ENCODE peak calls at places on chromosome 17, in ten cellular contexts. One of them, this sample, is unnamed.

GRCh38 chr17:78679495-78680395 is 102.3 kb downstream of the CYTH1 start:
- DNase-seq in tibial nerve: no peak
- DNase-seq in IMR-90: no peak
- DNase-seq in lung: no peak
- DNase-seq in HCT116: no peak
- DNase-seq in lower leg skin: no peak
- DNase-seq in fibroblast of pulmonary artery: no peak
- DNase-seq in heart right ventricle: no peak
- DNase-seq in neural progenitor cell: no peak
- DNase-seq in mammary epithelial cell: no peak
- DNase-seq in this sample: no peak

GRCh38 chr17:47719411-47720152 is 13.5 kb upstream of the TBX21 start:
- DNase-seq in tibial nerve: no peak
- DNase-seq in IMR-90: peak; percentile 72
- DNase-seq in lung: no peak
- DNase-seq in HCT116: no peak
- DNase-seq in lower leg skin: no peak
- DNase-seq in fibroblast of pulmonary artery: no peak
- DNase-seq in heart right ventricle: no peak
- DNase-seq in neural progenitor cell: no peak
- DNase-seq in mammary epithelial cell: peak; percentile 63
- DNase-seq in this sample: no peak

GRCh38 chr17:20098314-20098713 is 89.2 kb downstream of the SPECC1 start:
- DNase-seq in tibial nerve: no peak
- DNase-seq in IMR-90: no peak
- DNase-seq in lung: no peak
- DNase-seq in HCT116: no peak
- DNase-seq in lower leg skin: no peak
- DNase-seq in fibroblast of pulmonary artery: no peak
- DNase-seq in heart right ventricle: no peak
- DNase-seq in neural progenitor cell: no peak
- DNase-seq in mammary epithelial cell: no peak
- DNase-seq in this sample: no peak

GRCh38 chr17:21299981-21300600 is 15.6 kb downstream of the MAP2K3 start:
- DNase-seq in tibial nerve: no peak
- DNase-seq in IMR-90: no peak
- DNase-seq in lung: no peak
- DNase-seq in HCT116: no peak
- DNase-seq in lower leg skin: no peak
- DNase-seq in fibroblast of pulmonary artery: no peak
- DNase-seq in heart right ventricle: no peak
- DNase-seq in neural progenitor cell: no peak
- DNase-seq in mammary epithelial cell: no peak
- DNase-seq in this sample: no peak

GRCh38 chr17:7997186-7997585 is 5.2 kb upstream of the GUCY2D start:
- DNase-seq in tibial nerve: no peak
- DNase-seq in IMR-90: peak; percentile 36
- DNase-seq in lung: no peak
- DNase-seq in HCT116: peak; percentile 67
- DNase-seq in lower leg skin: no peak
- DNase-seq in fibroblast of pulmonary artery: peak; percentile 51
- DNase-seq in heart right ventricle: peak; percentile 62
- DNase-seq in neural progenitor cell: peak; percentile 62
- DNase-seq in mammary epithelial cell: peak; percentile 52
- DNase-seq in this sample: no peak

GRCh38 chr17:16191604-16192003 is 23.7 kb downstream of the NCOR1 start:
- DNase-seq in tibial nerve: no peak
- DNase-seq in IMR-90: no peak
- DNase-seq in lung: no peak
- DNase-seq in HCT116: no peak
- DNase-seq in lower leg skin: no peak
- DNase-seq in fibroblast of pulmonary artery: no peak
- DNase-seq in heart right ventricle: no peak
- DNase-seq in neural progenitor cell: no peak
- DNase-seq in mammary epithelial cell: no peak
- DNase-seq in this sample: no peak

GRCh38 chr17:47605006-47605405 is 44.7 kb upstream of the KPNB1 start:
- DNase-seq in tibial nerve: no peak
- DNase-seq in IMR-90: peak; percentile 31
- DNase-seq in lung: no peak
- DNase-seq in HCT116: no peak
- DNase-seq in lower leg skin: no peak
- DNase-seq in fibroblast of pulmonary artery: no peak
- DNase-seq in heart right ventricle: no peak
- DNase-seq in neural progenitor cell: no peak
- DNase-seq in mammary epithelial cell: no peak
- DNase-seq in this sample: no peak

GRCh38 chr17:50564916-50565315 is 4.4 kb downstream of the CACNA1G start:
- DNase-seq in tibial nerve: peak; percentile 50
- DNase-seq in IMR-90: peak; percentile 56
- DNase-seq in lung: no peak
- DNase-seq in HCT116: no peak
- DNase-seq in lower leg skin: peak; percentile 78
- DNase-seq in fibroblast of pulmonary artery: peak; percentile 76
- DNase-seq in heart right ventricle: peak; percentile 61
- DNase-seq in neural progenitor cell: no peak
- DNase-seq in mammary epithelial cell: peak; percentile 23
- DNase-seq in this sample: peak; percentile 92

GRCh38 chr17:78759203-78759968 is 22.7 kb downstream of the CYTH1 start:
- DNase-seq in tibial nerve: no peak
- DNase-seq in IMR-90: peak; percentile 43
- DNase-seq in lung: no peak
- DNase-seq in HCT116: no peak
- DNase-seq in lower leg skin: no peak
- DNase-seq in fibroblast of pulmonary artery: peak; percentile 92
- DNase-seq in heart right ventricle: peak; percentile 72
- DNase-seq in neural progenitor cell: no peak
- DNase-seq in mammary epithelial cell: no peak
- DNase-seq in this sample: no peak

GRCh38 chr17:37432671-37433070 is 26.0 kb downstream of the TADA2A start:
- DNase-seq in tibial nerve: no peak
- DNase-seq in IMR-90: no peak
- DNase-seq in lung: no peak
- DNase-seq in HCT116: no peak
- DNase-seq in lower leg skin: no peak
- DNase-seq in fibroblast of pulmonary artery: no peak
- DNase-seq in heart right ventricle: no peak
- DNase-seq in neural progenitor cell: no peak
- DNase-seq in mammary epithelial cell: no peak
- DNase-seq in this sample: no peak

GRCh38 chr17:37440424-37440823 is 33.7 kb downstream of the TADA2A start:
- DNase-seq in tibial nerve: no peak
- DNase-seq in IMR-90: no peak
- DNase-seq in lung: no peak
- DNase-seq in HCT116: no peak
- DNase-seq in lower leg skin: no peak
- DNase-seq in fibroblast of pulmonary artery: no peak
- DNase-seq in heart right ventricle: no peak
- DNase-seq in neural progenitor cell: no peak
- DNase-seq in mammary epithelial cell: no peak
- DNase-seq in this sample: no peak

DNA sequence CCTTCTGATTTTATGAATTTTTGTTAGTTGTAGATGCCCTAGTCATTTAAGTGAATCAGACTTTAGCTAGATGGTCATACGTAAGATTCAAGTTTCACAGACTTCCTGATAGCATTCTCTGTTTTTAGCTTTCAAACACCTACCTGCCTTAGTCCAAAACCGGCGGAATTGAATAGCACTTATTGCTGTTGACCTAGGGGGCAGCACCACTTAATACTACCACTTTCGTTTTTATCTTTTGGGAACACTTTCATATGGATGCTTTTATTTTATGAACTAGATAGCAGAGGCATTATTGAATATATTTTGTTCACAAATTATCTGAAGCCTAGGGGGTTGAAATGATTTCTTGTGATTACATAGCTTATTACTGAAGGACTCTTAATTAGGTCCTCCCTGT is 31.5 kb downstream of the TADA2A start:
- DNase-seq in tibial nerve: no peak
- DNase-seq in IMR-90: no peak
- DNase-seq in lung: no peak
- DNase-seq in HCT116: no peak
- DNase-seq in lower leg skin: no peak
- DNase-seq in fibroblast of pulmonary artery: no peak
- DNase-seq in heart right ventricle: no peak
- DNase-seq in neural progenitor cell: no peak
- DNase-seq in mammary epithelial cell: no peak
- DNase-seq in this sample: no peak
- TF ChIP-seq CTCF in tibial nerve: no peak
- TF ChIP-seq CTCF in IMR-90: peak; percentile 8
- TF ChIP-seq CTCF in lung: no peak
- TF ChIP-seq CTCF in HCT116: peak; percentile 49
- TF ChIP-seq CTCF in lower leg skin: no peak
- TF ChIP-seq CTCF in fibroblast of pulmonary artery: peak; percentile 18
- TF ChIP-seq CTCF in heart right ventricle: no peak
- TF ChIP-seq CTCF in neural progenitor cell: peak; percentile 48
- TF ChIP-seq CTCF in mammary epithelial cell: peak; percentile 42
- TF ChIP-seq CTCF in this sample: no peak

DNA sequence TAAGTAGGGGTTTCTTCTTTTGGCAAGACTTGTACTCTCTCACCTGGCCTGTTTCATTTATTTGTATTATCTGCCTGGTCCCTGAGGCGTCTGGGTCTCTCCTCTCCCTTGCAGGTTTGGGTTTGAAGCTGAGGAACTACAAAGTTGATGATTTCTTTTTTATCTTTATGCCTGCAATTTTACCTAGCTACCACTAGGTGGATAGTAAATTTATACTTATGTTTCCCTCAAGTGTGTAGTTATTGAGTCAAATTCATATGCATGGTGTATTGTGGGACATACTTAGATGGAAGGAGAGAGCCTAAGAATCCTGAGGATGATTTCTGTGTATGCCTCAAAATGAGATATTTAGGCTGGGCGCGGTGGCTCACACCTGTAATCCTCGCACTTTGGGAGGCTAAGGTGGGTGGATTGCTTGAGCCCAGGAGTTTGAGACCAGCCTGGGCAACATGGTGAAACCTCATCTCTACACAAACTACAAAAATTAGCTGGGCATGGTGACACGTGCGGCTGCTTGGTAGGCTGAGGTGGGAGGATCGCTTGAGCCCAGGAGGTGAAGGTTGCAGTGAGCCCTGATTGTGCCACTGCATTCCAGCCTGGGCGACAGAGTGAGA is 13.6 kb downstream of the TMEM98 start:
- DNase-seq in tibial nerve: no peak
- DNase-seq in IMR-90: no peak
- DNase-seq in lung: no peak
- DNase-seq in HCT116: no peak
- DNase-seq in lower leg skin: no peak
- DNase-seq in fibroblast of pulmonary artery: no peak
- DNase-seq in heart right ventricle: no peak
- DNase-seq in neural progenitor cell: no peak
- DNase-seq in mammary epithelial cell: no peak
- DNase-seq in this sample: no peak
- TF ChIP-seq CTCF in tibial nerve: no peak
- TF ChIP-seq CTCF in IMR-90: peak; percentile 31
- TF ChIP-seq CTCF in lung: no peak
- TF ChIP-seq CTCF in HCT116: peak; percentile 62
- TF ChIP-seq CTCF in lower leg skin: no peak
- TF ChIP-seq CTCF in fibroblast of pulmonary artery: peak; percentile 38
- TF ChIP-seq CTCF in heart right ventricle: no peak
- TF ChIP-seq CTCF in neural progenitor cell: peak; percentile 59
- TF ChIP-seq CTCF in mammary epithelial cell: peak; percentile 31
- TF ChIP-seq CTCF in this sample: no peak

GRCh38 chr17:31528291-31528874 is 136.9 kb downstream of the RAB11FIP4 start:
- DNase-seq in tibial nerve: no peak
- DNase-seq in IMR-90: no peak
- DNase-seq in lung: no peak
- DNase-seq in HCT116: no peak
- DNase-seq in lower leg skin: no peak
- DNase-seq in fibroblast of pulmonary artery: no peak
- DNase-seq in heart right ventricle: no peak
- DNase-seq in neural progenitor cell: no peak
- DNase-seq in mammary epithelial cell: no peak
- DNase-seq in this sample: no peak

GRCh38 chr17:31523862-31524730 is 132.6 kb downstream of the RAB11FIP4 start:
- DNase-seq in tibial nerve: no peak
- DNase-seq in IMR-90: no peak
- DNase-seq in lung: no peak
- DNase-seq in HCT116: no peak
- DNase-seq in lower leg skin: no peak
- DNase-seq in fibroblast of pulmonary artery: no peak
- DNase-seq in heart right ventricle: no peak
- DNase-seq in neural progenitor cell: no peak
- DNase-seq in mammary epithelial cell: no peak
- DNase-seq in this sample: no peak

GRCh38 chr17:31524926-31525800 is 133.7 kb downstream of the RAB11FIP4 start:
- DNase-seq in tibial nerve: peak; percentile 79
- DNase-seq in IMR-90: peak; percentile 93
- DNase-seq in lung: peak; percentile 89
- DNase-seq in HCT116: peak; percentile 49
- DNase-seq in lower leg skin: peak; percentile 69
- DNase-seq in fibroblast of pulmonary artery: peak; percentile 95
- DNase-seq in heart right ventricle: peak; percentile 83
- DNase-seq in neural progenitor cell: peak; percentile 92
- DNase-seq in mammary epithelial cell: peak; percentile 81
- DNase-seq in this sample: peak; percentile 86

GRCh38 chr17:31527606-31528005 is 136.1 kb downstream of the RAB11FIP4 start:
- DNase-seq in tibial nerve: no peak
- DNase-seq in IMR-90: peak; percentile 55
- DNase-seq in lung: no peak
- DNase-seq in HCT116: no peak
- DNase-seq in lower leg skin: no peak
- DNase-seq in fibroblast of pulmonary artery: peak; percentile 61
- DNase-seq in heart right ventricle: no peak
- DNase-seq in neural progenitor cell: no peak
- DNase-seq in mammary epithelial cell: no peak
- DNase-seq in this sample: no peak

GRCh38 chr17:31525801-31526549 is 134.5 kb downstream of the RAB11FIP4 start:
- DNase-seq in tibial nerve: no peak
- DNase-seq in IMR-90: no peak
- DNase-seq in lung: no peak
- DNase-seq in HCT116: no peak
- DNase-seq in lower leg skin: no peak
- DNase-seq in fibroblast of pulmonary artery: no peak
- DNase-seq in heart right ventricle: no peak
- DNase-seq in neural progenitor cell: peak; percentile 39
- DNase-seq in mammary epithelial cell: no peak
- DNase-seq in this sample: no peak
- TF ChIP-seq CTCF in tibial nerve: no peak
- TF ChIP-seq CTCF in IMR-90: peak; percentile 38
- TF ChIP-seq CTCF in lung: no peak
- TF ChIP-seq CTCF in HCT116: peak; percentile 59
- TF ChIP-seq CTCF in lower leg skin: no peak
- TF ChIP-seq CTCF in fibroblast of pulmonary artery: peak; percentile 32
- TF ChIP-seq CTCF in heart right ventricle: no peak
- TF ChIP-seq CTCF in neural progenitor cell: peak; percentile 37
- TF ChIP-seq CTCF in mammary epithelial cell: peak; percentile 41
- TF ChIP-seq CTCF in this sample: no peak

GRCh38 chr17:4541328-4542002 is 13.7 kb downstream of the MYBBP1A start:
- DNase-seq in tibial nerve: no peak
- DNase-seq in IMR-90: no peak
- DNase-seq in lung: no peak
- DNase-seq in HCT116: no peak
- DNase-seq in lower leg skin: no peak
- DNase-seq in fibroblast of pulmonary artery: no peak
- DNase-seq in heart right ventricle: no peak
- DNase-seq in neural progenitor cell: no peak
- DNase-seq in mammary epithelial cell: no peak
- DNase-seq in this sample: no peak
- TF ChIP-seq CTCF in tibial nerve: no peak
- TF ChIP-seq CTCF in IMR-90: no peak
- TF ChIP-seq CTCF in lung: no peak
- TF ChIP-seq CTCF in HCT116: peak; percentile 19
- TF ChIP-seq CTCF in lower leg skin: no peak
- TF ChIP-seq CTCF in fibroblast of pulmonary artery: no peak
- TF ChIP-seq CTCF in heart right ventricle: peak; percentile 17
- TF ChIP-seq CTCF in neural progenitor cell: peak; percentile 32
- TF ChIP-seq CTCF in mammary epithelial cell: no peak
- TF ChIP-seq CTCF in this sample: no peak

This sample was measured in suprapubic skin.